ENCODE peak calls at places on chromosome 21, in six cellular contexts. Y, U, Q, O, P and X are unnamed samples.

GRCh38 chr21:44049606-44050005 is 37.5 kb downstream of the TRAPPC10 start:
- DNase-seq in Y (no peak), U (no peak), Q (no peak), O (no peak), P (no peak), X (no peak)

GRCh38 chr21:31895069-31895851 is 22.4 kb downstream of the HUNK start:
- DNase-seq in Y (no peak), U (no peak), Q (no peak), O (no peak), P (no peak), X (no peak)

GRCh38 chr21:27649323-27649722 is 682.4 kb upstream of the ADAMTS5 start:
- DNase-seq in Y (no peak), U (no peak), Q (no peak), O (no peak), P (peak), X (no peak)

GRCh38 chr21:40841524-40842196 is 5.3 kb downstream of the DSCAM start:
- DNase-seq in Y (peak), U (peak), Q (no peak), O (no peak), P (peak), X (peak)

GRCh38 chr21:34592120-34592561 is 22.8 kb downstream of the RCAN1 start:
- DNase-seq in Y (no peak), U (no peak), Q (no peak), O (no peak), P (no peak), X (no peak)

GRCh38 chr21:14073615-14074014 is 137.1 kb downstream of the LIPI start:
- DNase-seq in Y (no peak), U (no peak), Q (no peak), O (no peak), P (no peak), X (no peak)

GRCh38 chr21:42183374-42184266 is 35.3 kb upstream of the ABCG1 start:
- DNase-seq in Y (no peak), U (no peak), Q (no peak), O (no peak), P (no peak), X (no peak)

GRCh38 chr21:35399706-35400105 is 350.6 kb upstream of the RUNX1 start:
- DNase-seq in Y (no peak), U (no peak), Q (no peak), O (no peak), P (no peak), X (no peak)

GRCh38 chr21:31753949-31754348 is 22.0 kb upstream of the SCAF4 start:
- DNase-seq in Y (no peak), U (no peak), Q (no peak), O (no peak), P (no peak), X (no peak)

GRCh38 chr21:43209575-43210453 is 41.0 kb downstream of the CRYAA start:
- DNase-seq in Y (no peak), U (no peak), Q (no peak), O (no peak), P (peak), X (no peak)